ENCODE peak calls at places on chromosomes 4 and X, in five cellular contexts. G is heart left ventricle, S is MCF 10A, B is HFF-Myc, K is astrocyte. N is an unnamed sample.

GRCh38 chr4:36332782-36333131 is 51.3 kb downstream of the DTHD1 start:
- DNase-seq in G (no peak), K (no peak), B (no peak), S (no peak), N (no peak)

GRCh38 chr4:142405021-142405991 is 440.8 kb downstream of the INPP4B start:
- DNase-seq in S (peak; percentile 86), K (peak; percentile 76), G (peak; percentile 45), B (peak; percentile 74), N (peak; percentile 43)

GRCh38 chr4:71860643-71861042 is 76.8 kb upstream of the GC start:
- DNase-seq in S (peak; percentile 39), B (no peak), G (no peak), K (no peak), N (no peak)

GRCh38 chr4:36815536-36815935 is 429.0 kb upstream of the NWD2 start:
- DNase-seq in S (no peak), B (no peak), G (no peak), K (no peak), N (no peak)

GRCh38 chrX:133921764-133922389 is 63.5 kb downstream of the GPC3 start:
- DNase-seq in B (peak; percentile 11), K (no peak), S (peak; percentile 48), G (peak; percentile 39), N (no peak)

GRCh38 chr4:57080781-57081650 is 29.2 kb downstream of the IGFBP7 start:
- DNase-seq in K (peak; percentile 100), G (peak; percentile 55), S (peak; percentile 85), B (peak; percentile 91), N (no peak)

GRCh38 chrX:37476571-37477188 is 94.8 kb upstream of the LANCL3 start:
- DNase-seq in G (no peak), S (no peak), B (no peak), K (no peak), N (no peak)

GRCh38 chrX:91414710-91415109 is 19.9 kb upstream of the PABPC5 start:
- DNase-seq in G (no peak), S (peak; percentile 33), K (no peak), B (no peak), N (no peak)

GRCh38 chr4:118964891-118965411 is 76.3 kb downstream of the SYNPO2 start:
- DNase-seq in K (peak; percentile 64), S (no peak), B (no peak), G (no peak), N (no peak)

GRCh38 chr4:56326363-56326762 is 60.9 kb downstream of the AASDH start:
- DNase-seq in K (no peak), B (no peak), G (no peak), S (no peak), N (no peak)

GRCh38 chr4:94995684-94996394 is 238.1 kb downstream of the BMPR1B start:
- DNase-seq in B (no peak), S (peak; percentile 13), K (peak; percentile 61), G (peak; percentile 67), N (no peak)

GRCh38 chr4:94410678-94411206 is 41.0 kb upstream of the PDLIM5 start:
- DNase-seq in K (no peak), G (peak; percentile 89), S (peak; percentile 99), B (no peak), N (peak; percentile 88)

GRCh38 chrX:153626863-153627674 is 19.9 kb upstream of the DUSP9 start:
- DNase-seq in B (no peak), G (peak; percentile 19), K (no peak), S (no peak), N (no peak)

GRCh38 chrX:149996515-149996914 is 58.2 kb upstream of the EOLA2 start:
- DNase-seq in B (no peak), S (no peak), G (no peak), K (no peak), N (no peak)

GRCh38 chrX:110678591-110678990 is 117.0 kb downstream of the CHRDL1 start:
- DNase-seq in S (no peak), G (no peak), K (no peak), B (no peak), N (no peak)

GRCh38 chr4:40003986-40004385 is 26.3 kb upstream of the PDS5A start:
- DNase-seq in B (peak; percentile 16), G (no peak), S (no peak), K (peak; percentile 51), N (no peak)

GRCh38 chr4:41106081-41106480 is 108.3 kb downstream of the APBB2 start:
- DNase-seq in G (no peak), K (no peak), B (no peak), S (no peak), N (no peak)

GRCh38 chr4:170248576-170248975 is 158.8 kb upstream of the AADAT start:
- DNase-seq in B (no peak), S (no peak), G (no peak), K (peak; percentile 20), N (no peak)

GRCh38 chr4:5215321-5215720 is 164.0 kb downstream of the STK32B start:
- DNase-seq in B (no peak), S (no peak), K (no peak), G (no peak), N (no peak)

GRCh38 chr4:14596904-14597303 is 405.4 kb upstream of the CPEB2 start:
- DNase-seq in S (peak; percentile 7), B (no peak), K (no peak), G (no peak), N (no peak)

GRCh38 chr4:10082459-10083272 is 33.9 kb downstream of the WDR1 start:
- DNase-seq in K (no peak), S (no peak), G (no peak), B (no peak), N (no peak)

GRCh38 chr4:8135666-8136065 is 22.9 kb downstream of the ABLIM2 start:
- DNase-seq in G (peak; percentile 88), K (no peak), S (no peak), B (no peak), N (no peak)

GRCh38 chr4:4422856-4423485 is 36.1 kb downstream of the NSG1 start:
- DNase-seq in S (no peak), G (no peak), K (no peak), B (no peak), N (no peak)

GRCh38 chr4:149296503-149296902 is 519.1 kb downstream of the IQCM start:
- DNase-seq in B (no peak), S (no peak), K (no peak), G (no peak), N (no peak)

GRCh38 chr4:5993876-5994811 is 24.1 kb downstream of the C4orf50 start:
- DNase-seq in S (no peak), G (no peak), K (no peak), B (no peak), N (no peak)

GRCh38 chrX:47927212-47927611 is 76.6 kb downstream of the ZNF182 start:
- DNase-seq in G (no peak), B (no peak), K (no peak), S (no peak), N (no peak)

DNA sequence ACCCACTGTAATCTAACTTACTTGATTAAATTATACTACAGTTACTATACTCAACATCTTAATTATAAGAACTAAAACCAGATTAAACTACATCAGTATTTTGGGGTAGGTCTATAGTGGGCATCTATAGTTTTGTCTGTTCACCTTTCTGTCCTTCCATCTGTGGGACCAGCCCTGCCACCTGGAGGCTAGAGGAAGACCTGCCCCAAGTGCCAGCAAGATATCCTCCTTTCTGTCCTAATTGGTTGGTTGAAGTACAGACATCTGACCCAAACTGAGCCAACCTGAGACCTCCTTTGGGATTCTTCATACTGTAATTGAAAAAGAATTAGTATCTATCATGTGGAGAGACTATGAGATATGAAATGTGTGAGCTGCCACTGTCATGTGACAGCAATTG is 172.2 kb upstream of the TLL1 start:
- DNase-seq in B (no peak), K (no peak), S (peak; percentile 34), G (no peak), N (no peak)
- TF ChIP-seq CTCF in B (peak; percentile 21), K (no peak), S (no peak), G (no peak), N (peak; percentile 12)

DNA sequence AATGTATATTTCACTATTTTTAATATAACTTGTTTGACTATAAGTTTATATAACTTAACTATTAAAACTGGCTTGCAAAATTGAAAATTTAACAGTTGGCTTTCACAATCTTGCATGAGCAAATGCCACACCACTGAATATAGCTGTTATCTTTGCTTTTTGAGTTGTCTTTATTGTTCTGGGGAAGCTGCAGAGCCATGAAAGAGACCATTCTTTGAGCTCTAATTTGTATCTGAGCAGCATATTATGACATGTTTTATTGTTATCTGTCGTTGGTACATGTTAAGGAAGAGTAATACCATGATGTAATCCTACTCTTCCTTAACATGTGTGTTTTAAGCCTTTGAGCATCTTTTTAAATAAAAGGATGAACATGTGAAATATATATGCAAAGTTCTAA is 97.2 kb upstream of the ANK2 start:
- DNase-seq in K (no peak), S (no peak), B (no peak), G (no peak), N (no peak)
- TF ChIP-seq CTCF in K (no peak), S (no peak), B (no peak), G (no peak), N (no peak)

DNA sequence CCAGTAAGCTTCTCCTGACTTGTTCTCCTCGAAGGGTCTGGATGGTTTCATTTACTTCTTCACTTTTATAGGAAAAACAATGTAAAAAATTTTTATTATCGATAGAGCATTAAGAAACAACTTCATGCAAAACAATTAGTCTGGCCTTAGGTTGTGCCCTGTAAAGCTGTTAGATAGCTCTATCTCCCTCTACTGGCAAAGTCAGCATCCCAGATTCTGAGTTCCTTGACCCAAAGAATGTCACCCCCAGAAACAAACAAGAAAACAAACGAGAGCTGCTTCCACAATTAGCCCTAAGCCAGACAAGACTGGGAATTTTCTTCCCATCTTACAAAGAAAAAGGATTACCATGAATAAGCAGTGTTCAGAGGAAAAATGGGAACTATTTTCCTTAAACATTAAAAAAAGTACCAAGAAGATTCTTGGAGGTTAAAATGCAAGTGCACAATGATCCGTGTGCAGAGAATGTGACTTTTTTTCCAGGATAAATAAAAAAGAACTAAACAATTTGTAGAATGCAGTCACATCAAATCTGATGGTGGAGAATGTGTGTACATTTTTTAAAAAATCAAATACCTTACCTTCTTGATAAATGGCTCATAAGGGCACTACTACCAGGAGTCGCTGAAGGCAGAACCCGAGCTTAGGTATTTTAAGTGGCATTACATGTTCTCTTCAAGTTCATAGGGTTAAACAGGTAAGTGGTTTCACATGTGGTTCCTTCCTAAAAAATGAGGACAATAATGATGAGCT is 293.2 kb downstream of the FBXO8 start:
- DNase-seq in K (peak; percentile 3), S (peak; percentile 42), G (no peak), B (peak; percentile 5), N (no peak)
- TF ChIP-seq CTCF in K (peak; percentile 49), S (peak; percentile 61), G (peak; percentile 33), B (peak; percentile 59), N (peak; percentile 48)

DNA sequence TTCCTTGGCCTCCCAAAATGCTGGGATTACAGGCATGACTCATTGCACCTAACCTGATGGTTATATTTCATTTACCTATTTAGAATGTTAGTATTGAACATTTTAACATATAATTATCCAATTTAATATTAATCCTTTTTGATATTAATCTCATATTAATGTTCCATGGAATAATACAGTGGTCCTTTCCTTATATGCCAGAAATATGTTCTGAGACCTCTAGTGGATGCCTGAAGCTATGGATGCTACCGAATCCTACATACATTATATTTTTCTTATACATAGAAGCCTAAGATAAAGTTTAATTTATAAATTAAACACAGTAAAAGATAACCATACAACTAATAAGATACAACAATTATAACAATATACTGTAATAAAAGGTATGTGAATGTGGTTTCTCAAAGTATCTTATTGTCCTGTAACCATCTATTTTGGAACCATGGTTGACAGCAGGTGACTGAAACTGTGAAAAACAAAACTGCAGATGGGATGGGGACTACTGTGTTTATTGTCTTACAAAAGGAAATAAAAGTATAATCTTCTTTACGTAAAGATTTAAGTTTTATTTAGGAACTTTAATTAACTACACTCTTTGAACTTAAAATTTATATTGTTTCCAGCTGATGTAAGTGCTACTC is 431.4 kb downstream of the GRID2 start:
- DNase-seq in G (no peak), B (no peak), K (no peak), S (no peak), N (no peak)
- TF ChIP-seq CTCF in G (no peak), B (no peak), K (no peak), S (no peak), N (no peak)

N was measured in AG09319.